ENCODE peak calls at places on chromosomes 11 and 22, in six cellular contexts. One of them, this sample, is unnamed.

GRCh38 chr11:2518983-2519340 is 74.2 kb downstream of the KCNQ1 start:
- DNase-seq in HFF-Myc: no peak
- DNase-seq in IMR-90: no peak
- DNase-seq in endothelial cell: peak; percentile 1
- DNase-seq in D721Med: no peak
- DNase-seq in cardiac fibroblast: no peak
- DNase-seq in this sample: no peak

GRCh38 chr11:60498853-60499252 is 6.3 kb downstream of the MS4A12 start:
- DNase-seq in HFF-Myc: no peak
- DNase-seq in IMR-90: no peak
- DNase-seq in endothelial cell: no peak
- DNase-seq in D721Med: no peak
- DNase-seq in cardiac fibroblast: peak; percentile 1
- DNase-seq in this sample: no peak

GRCh38 chr22:33986167-33986771 is 66.0 kb upstream of the LARGE1 start:
- DNase-seq in HFF-Myc: no peak
- DNase-seq in IMR-90: no peak
- DNase-seq in endothelial cell: no peak
- DNase-seq in D721Med: no peak
- DNase-seq in cardiac fibroblast: no peak
- DNase-seq in this sample: peak; percentile 20

GRCh38 chr11:120749389-120749788 is 237.8 kb downstream of the GRIK4 start:
- DNase-seq in HFF-Myc: no peak
- DNase-seq in IMR-90: no peak
- DNase-seq in endothelial cell: no peak
- DNase-seq in D721Med: no peak
- DNase-seq in cardiac fibroblast: no peak
- DNase-seq in this sample: no peak

GRCh38 chr11:114215871-114216803 is 80.1 kb upstream of the NNMT start:
- DNase-seq in HFF-Myc: no peak
- DNase-seq in IMR-90: no peak
- DNase-seq in endothelial cell: no peak
- DNase-seq in D721Med: no peak
- DNase-seq in cardiac fibroblast: no peak
- DNase-seq in this sample: no peak

GRCh38 chr11:119745112-119745511 is 16.1 kb upstream of the NECTIN1 start:
- DNase-seq in HFF-Myc: no peak
- DNase-seq in IMR-90: no peak
- DNase-seq in endothelial cell: no peak
- DNase-seq in D721Med: no peak
- DNase-seq in cardiac fibroblast: no peak
- DNase-seq in this sample: no peak

GRCh38 chr11:124098142-124098541 is 17.1 kb upstream of the VWA5A start:
- DNase-seq in HFF-Myc: no peak
- DNase-seq in IMR-90: no peak
- DNase-seq in endothelial cell: no peak
- DNase-seq in D721Med: no peak
- DNase-seq in cardiac fibroblast: no peak
- DNase-seq in this sample: no peak

GRCh38 chr11:126355926-126356897 is 726 bp downstream of the ST3GAL4 start:
- DNase-seq in HFF-Myc: no peak
- DNase-seq in IMR-90: no peak
- DNase-seq in endothelial cell: peak; percentile 30
- DNase-seq in D721Med: no peak
- DNase-seq in cardiac fibroblast: peak; percentile 41
- DNase-seq in this sample: peak; percentile 47

GRCh38 chr22:22771696-22772377 is 115.8 kb upstream of the IGLL5 start:
- DNase-seq in HFF-Myc: no peak
- DNase-seq in IMR-90: no peak
- DNase-seq in endothelial cell: no peak
- DNase-seq in D721Med: no peak
- DNase-seq in cardiac fibroblast: no peak
- DNase-seq in this sample: no peak

GRCh38 chr22:22772883-22773282 is 114.7 kb upstream of the IGLL5 start:
- DNase-seq in HFF-Myc: no peak
- DNase-seq in IMR-90: no peak
- DNase-seq in endothelial cell: no peak
- DNase-seq in D721Med: no peak
- DNase-seq in cardiac fibroblast: no peak
- DNase-seq in this sample: no peak

GRCh38 chr22:22770881-22771280 is 116.7 kb upstream of the IGLL5 start:
- DNase-seq in HFF-Myc: no peak
- DNase-seq in IMR-90: no peak
- DNase-seq in endothelial cell: no peak
- DNase-seq in D721Med: no peak
- DNase-seq in cardiac fibroblast: no peak
- DNase-seq in this sample: no peak

GRCh38 chr22:22773427-22773826 is 114.2 kb upstream of the IGLL5 start:
- DNase-seq in HFF-Myc: no peak
- DNase-seq in IMR-90: no peak
- DNase-seq in endothelial cell: no peak
- DNase-seq in D721Med: no peak
- DNase-seq in cardiac fibroblast: no peak
- DNase-seq in this sample: no peak

GRCh38 chr22:22772396-22772795 is 115.2 kb upstream of the IGLL5 start:
- DNase-seq in HFF-Myc: no peak
- DNase-seq in IMR-90: no peak
- DNase-seq in endothelial cell: no peak
- DNase-seq in D721Med: no peak
- DNase-seq in cardiac fibroblast: no peak
- DNase-seq in this sample: no peak
- TF ChIP-seq CTCF in HFF-Myc: no peak
- TF ChIP-seq CTCF in IMR-90: no peak
- TF ChIP-seq CTCF in endothelial cell: no peak
- TF ChIP-seq CTCF in D721Med: no peak
- TF ChIP-seq CTCF in cardiac fibroblast: no peak
- TF ChIP-seq CTCF in this sample: no peak

DNA sequence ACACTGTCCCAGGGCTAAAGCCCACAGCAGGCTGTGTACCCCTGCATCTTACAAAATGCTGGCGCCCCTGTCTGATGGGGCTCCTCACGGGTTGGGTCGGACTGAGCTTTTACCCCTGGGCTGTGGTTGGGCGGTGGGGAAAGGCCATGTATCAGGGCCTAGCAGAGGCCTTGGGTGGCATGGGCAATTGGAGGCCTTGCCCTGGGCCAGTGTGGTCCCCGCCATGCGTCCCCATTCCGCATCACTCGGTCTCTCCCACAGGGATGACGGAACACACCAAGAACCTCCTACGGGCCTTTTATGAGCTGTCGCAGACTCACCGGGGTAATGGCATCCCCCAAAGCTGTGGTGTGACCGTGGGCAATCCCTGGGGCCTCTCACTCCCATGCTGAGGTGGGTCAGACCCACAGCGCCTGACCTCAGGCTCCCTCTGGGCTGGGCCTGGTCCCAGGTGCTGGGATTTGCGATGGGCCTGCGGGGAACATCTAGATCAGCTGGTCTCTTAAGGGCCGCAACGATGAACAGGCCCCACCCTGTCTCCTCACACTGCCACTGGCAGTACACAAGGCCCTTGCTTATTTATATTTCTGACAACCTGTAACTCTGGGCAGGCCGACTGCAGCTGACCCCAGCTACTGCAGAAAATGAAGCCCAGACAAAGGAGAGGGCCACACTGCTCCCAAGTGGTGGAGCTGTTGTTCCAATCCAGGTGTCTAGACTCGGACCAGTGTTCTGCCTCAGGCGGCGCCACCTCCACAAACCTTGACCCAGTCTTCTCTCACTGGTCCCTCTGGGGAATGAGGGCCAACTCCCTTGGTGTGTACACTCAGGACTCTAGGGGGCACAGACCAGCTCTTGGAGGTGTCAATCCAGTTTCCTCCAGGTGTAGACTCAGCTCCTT is 12.3 kb downstream of the SLC16A8 start:
- DNase-seq in HFF-Myc: no peak
- DNase-seq in IMR-90: no peak
- DNase-seq in endothelial cell: no peak
- DNase-seq in D721Med: no peak
- DNase-seq in cardiac fibroblast: no peak
- DNase-seq in this sample: no peak
- TF ChIP-seq CTCF in HFF-Myc: no peak
- TF ChIP-seq CTCF in IMR-90: no peak
- TF ChIP-seq CTCF in endothelial cell: no peak
- TF ChIP-seq CTCF in D721Med: no peak
- TF ChIP-seq CTCF in cardiac fibroblast: no peak
- TF ChIP-seq CTCF in this sample: no peak

GRCh38 chr11:111762981-111763643 is 3.1 kb downstream of the PPP2R1B start:
- DNase-seq in HFF-Myc: no peak
- DNase-seq in IMR-90: peak; percentile 20
- DNase-seq in endothelial cell: no peak
- DNase-seq in D721Med: no peak
- DNase-seq in cardiac fibroblast: peak; percentile 27
- DNase-seq in this sample: no peak
- TF ChIP-seq CTCF in HFF-Myc: no peak
- TF ChIP-seq CTCF in IMR-90: peak; percentile 8
- TF ChIP-seq CTCF in endothelial cell: no peak
- TF ChIP-seq CTCF in D721Med: peak; percentile 11
- TF ChIP-seq CTCF in cardiac fibroblast: peak; percentile 17
- TF ChIP-seq CTCF in this sample: no peak

DNA sequence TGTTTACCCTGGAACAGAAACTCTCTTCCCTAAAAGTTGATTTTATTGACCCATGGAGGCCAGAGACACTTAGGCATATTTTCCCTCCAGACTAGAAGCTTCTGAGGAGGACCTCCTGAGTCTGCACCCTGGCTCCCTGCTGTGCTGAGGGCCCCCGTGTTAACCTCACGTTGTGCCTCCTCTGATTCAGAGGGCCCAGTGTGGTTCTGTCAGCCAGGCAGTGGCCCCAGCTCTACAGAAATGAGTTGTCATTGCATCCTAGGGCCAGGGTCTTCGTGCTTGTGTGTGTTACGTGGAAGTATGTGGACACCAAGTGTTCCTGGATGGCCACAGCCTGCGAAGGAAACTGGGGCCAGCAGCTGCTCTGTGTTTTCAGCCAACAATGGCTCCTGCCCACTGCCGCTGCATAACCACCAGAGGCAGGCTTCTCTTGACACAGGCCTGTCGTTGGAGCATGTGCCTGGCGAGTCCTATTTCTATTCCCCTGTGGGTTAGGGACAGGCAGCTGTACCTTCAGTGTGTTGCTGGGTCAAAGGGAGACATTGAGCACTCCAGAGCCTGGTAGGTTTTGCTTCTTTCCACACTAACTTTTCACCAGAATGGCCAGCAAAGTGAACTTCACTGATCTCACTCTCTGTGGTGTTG is 44.5 kb downstream of the MED15 start:
- DNase-seq in HFF-Myc: no peak
- DNase-seq in IMR-90: no peak
- DNase-seq in endothelial cell: no peak
- DNase-seq in D721Med: no peak
- DNase-seq in cardiac fibroblast: peak; percentile 34
- DNase-seq in this sample: no peak
- TF ChIP-seq CTCF in HFF-Myc: peak; percentile 30
- TF ChIP-seq CTCF in IMR-90: peak; percentile 3
- TF ChIP-seq CTCF in endothelial cell: no peak
- TF ChIP-seq CTCF in D721Med: no peak
- TF ChIP-seq CTCF in cardiac fibroblast: peak; percentile 36
- TF ChIP-seq CTCF in this sample: no peak

GRCh38 chr11:27718853-27719574 is 18.8 kb upstream of the BDNF start:
- DNase-seq in HFF-Myc: no peak
- DNase-seq in IMR-90: peak; percentile 65
- DNase-seq in endothelial cell: peak; percentile 70
- DNase-seq in D721Med: no peak
- DNase-seq in cardiac fibroblast: peak; percentile 51
- DNase-seq in this sample: no peak

GRCh38 chr11:27719575-27719925 is 19.3 kb upstream of the BDNF start:
- DNase-seq in HFF-Myc: no peak
- DNase-seq in IMR-90: no peak
- DNase-seq in endothelial cell: no peak
- DNase-seq in D721Med: no peak
- DNase-seq in cardiac fibroblast: no peak
- DNase-seq in this sample: no peak

GRCh38 chr11:27722117-27722844 is 22.0 kb upstream of the BDNF start:
- DNase-seq in HFF-Myc: no peak
- DNase-seq in IMR-90: peak; percentile 68
- DNase-seq in endothelial cell: peak; percentile 33
- DNase-seq in D721Med: no peak
- DNase-seq in cardiac fibroblast: peak; percentile 44
- DNase-seq in this sample: peak; percentile 34

GRCh38 chr11:27721505-27722116 is 21.4 kb upstream of the BDNF start:
- DNase-seq in HFF-Myc: no peak
- DNase-seq in IMR-90: no peak
- DNase-seq in endothelial cell: no peak
- DNase-seq in D721Med: no peak
- DNase-seq in cardiac fibroblast: no peak
- DNase-seq in this sample: no peak

GRCh38 chr11:27720277-27720830 is 20.1 kb upstream of the BDNF start:
- DNase-seq in HFF-Myc: no peak
- DNase-seq in IMR-90: peak; percentile 68
- DNase-seq in endothelial cell: peak; percentile 77
- DNase-seq in D721Med: no peak
- DNase-seq in cardiac fibroblast: peak; percentile 67
- DNase-seq in this sample: peak; percentile 73
- TF ChIP-seq CTCF in HFF-Myc: peak; percentile 24
- TF ChIP-seq CTCF in IMR-90: peak; percentile 18
- TF ChIP-seq CTCF in endothelial cell: peak; percentile 23
- TF ChIP-seq CTCF in D721Med: no peak
- TF ChIP-seq CTCF in cardiac fibroblast: peak; percentile 32
- TF ChIP-seq CTCF in this sample: no peak

GRCh38 chr11:88059326-88059725 is 115.9 kb downstream of the RAB38 start:
- DNase-seq in HFF-Myc: no peak
- DNase-seq in IMR-90: no peak
- DNase-seq in endothelial cell: no peak
- DNase-seq in D721Med: no peak
- DNase-seq in cardiac fibroblast: peak; percentile 41
- DNase-seq in this sample: no peak
- TF ChIP-seq CTCF in HFF-Myc: no peak
- TF ChIP-seq CTCF in IMR-90: no peak
- TF ChIP-seq CTCF in endothelial cell: no peak
- TF ChIP-seq CTCF in D721Med: no peak
- TF ChIP-seq CTCF in cardiac fibroblast: no peak
- TF ChIP-seq CTCF in this sample: no peak

DNA sequence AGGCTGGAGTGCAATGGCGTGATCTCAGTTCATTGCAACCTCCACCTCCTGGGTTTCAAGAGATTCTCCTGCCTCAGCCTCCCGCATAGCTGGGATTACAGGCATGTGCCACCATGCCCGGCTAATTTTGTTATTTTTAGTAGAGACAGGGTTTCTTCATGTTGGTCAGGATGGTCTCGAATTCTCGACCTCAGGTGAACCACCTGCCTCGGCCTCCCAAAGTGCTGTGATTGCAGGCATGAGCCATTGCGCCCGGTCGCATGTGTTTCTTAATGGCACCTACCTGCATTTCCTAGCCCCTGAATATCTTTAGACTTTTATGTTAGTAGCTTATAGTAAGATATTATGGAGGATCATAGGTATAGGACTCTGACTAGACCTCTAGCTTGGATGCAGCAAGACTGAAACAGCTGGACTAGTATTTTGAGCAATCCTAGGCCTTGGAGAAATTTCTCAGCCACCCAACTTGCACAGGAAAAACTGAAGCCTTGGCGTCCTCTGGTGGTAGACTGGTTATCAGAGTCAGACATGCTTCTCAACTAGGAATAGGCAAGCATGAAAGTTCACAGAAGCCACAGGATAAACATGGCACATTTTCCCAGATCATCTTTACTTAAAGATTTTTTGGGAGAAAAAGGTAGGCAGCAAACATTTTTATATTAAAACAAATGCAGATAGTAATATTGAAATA is 22.7 kb upstream of the C1QTNF4 start:
- DNase-seq in HFF-Myc: peak; percentile 59
- DNase-seq in IMR-90: peak; percentile 85
- DNase-seq in endothelial cell: peak; percentile 67
- DNase-seq in D721Med: peak; percentile 56
- DNase-seq in cardiac fibroblast: peak; percentile 88
- DNase-seq in this sample: no peak
- TF ChIP-seq CTCF in HFF-Myc: peak; percentile 88
- TF ChIP-seq CTCF in IMR-90: peak; percentile 96
- TF ChIP-seq CTCF in endothelial cell: peak; percentile 48
- TF ChIP-seq CTCF in D721Med: peak; percentile 94
- TF ChIP-seq CTCF in cardiac fibroblast: peak; percentile 95
- TF ChIP-seq CTCF in this sample: peak; percentile 64

GRCh38 chr11:122910775-122911174 is 28.2 kb downstream of the JHY start:
- DNase-seq in HFF-Myc: no peak
- DNase-seq in IMR-90: peak; percentile 38
- DNase-seq in endothelial cell: no peak
- DNase-seq in D721Med: no peak
- DNase-seq in cardiac fibroblast: peak; percentile 52
- DNase-seq in this sample: no peak
- TF ChIP-seq CTCF in HFF-Myc: peak; percentile 11
- TF ChIP-seq CTCF in IMR-90: peak; percentile 48
- TF ChIP-seq CTCF in endothelial cell: no peak
- TF ChIP-seq CTCF in D721Med: peak; percentile 31
- TF ChIP-seq CTCF in cardiac fibroblast: peak; percentile 25
- TF ChIP-seq CTCF in this sample: no peak